ENCODE peak calls at places on chromosomes 5 and 9, in four cellular contexts. One of them, this sample, is unnamed.

GRCh38 chr9:101738566-101739183 is at the start of gene GRIN3A:
- DNase-seq in spleen: no peak
- DNase-seq in transverse colon: peak; percentile 26
- DNase-seq in breast epithelium: no peak
- DNase-seq in this sample: no peak

GRCh38 chr9:90795879-90796317 is 5.7 kb upstream of the SYK start:
- DNase-seq in transverse colon: no peak
- DNase-seq in breast epithelium: no peak
- DNase-seq in spleen: no peak
- DNase-seq in this sample: no peak

GRCh38 chr5:140106805-140107311 is 7.1 kb upstream of the PURA start:
- DNase-seq in spleen: no peak
- DNase-seq in transverse colon: no peak
- DNase-seq in breast epithelium: no peak
- DNase-seq in this sample: no peak

GRCh38 chr9:93574900-93575705 is 1.3 kb upstream of the PHF2 start:
- DNase-seq in transverse colon: no peak
- DNase-seq in spleen: peak; percentile 84
- DNase-seq in breast epithelium: no peak
- DNase-seq in this sample: no peak

GRCh38 chr5:34652916-34653315 is 3.2 kb upstream of the RAI14 start:
- DNase-seq in breast epithelium: no peak
- DNase-seq in spleen: no peak
- DNase-seq in transverse colon: no peak
- DNase-seq in this sample: no peak

GRCh38 chr9:81621785-81622243 is 67.5 kb downstream of the TLE1 start:
- DNase-seq in breast epithelium: no peak
- DNase-seq in spleen: no peak
- DNase-seq in transverse colon: no peak
- DNase-seq in this sample: no peak

GRCh38 chr5:112294126-112294525 is 125.0 kb downstream of the EPB41L4A start:
- DNase-seq in spleen: no peak
- DNase-seq in breast epithelium: no peak
- DNase-seq in transverse colon: no peak
- DNase-seq in this sample: no peak

GRCh38 chr5:108528655-108529054 is 146.8 kb upstream of the FBXL17 start:
- DNase-seq in breast epithelium: no peak
- DNase-seq in transverse colon: no peak
- DNase-seq in spleen: no peak
- DNase-seq in this sample: no peak

GRCh38 chr5:137114529-137114928 is 384.6 kb downstream of the SPOCK1 start:
- DNase-seq in spleen: no peak
- DNase-seq in transverse colon: no peak
- DNase-seq in breast epithelium: no peak
- DNase-seq in this sample: no peak

GRCh38 chr9:91162784-91163440 is 198.8 kb downstream of the AUH start:
- DNase-seq in spleen: peak; percentile 93
- DNase-seq in breast epithelium: peak; percentile 31
- DNase-seq in transverse colon: peak; percentile 75
- DNase-seq in this sample: peak; percentile 93

GRCh38 chr5:151924564-151925395 is at the start of gene GLRA1:
- DNase-seq in spleen: no peak
- DNase-seq in breast epithelium: no peak
- DNase-seq in transverse colon: peak; percentile 11
- DNase-seq in this sample: no peak

GRCh38 chr5:97629281-97629680 is 446.2 kb upstream of the RIOK2 start:
- DNase-seq in spleen: no peak
- DNase-seq in transverse colon: no peak
- DNase-seq in breast epithelium: peak; percentile 82
- DNase-seq in this sample: no peak

GRCh38 chr5:177479774-177480173 is 6.3 kb upstream of the DBN1 start:
- DNase-seq in spleen: no peak
- DNase-seq in transverse colon: no peak
- DNase-seq in breast epithelium: no peak
- DNase-seq in this sample: no peak

GRCh38 chr9:88969646-88970373 is 21.5 kb upstream of the S1PR3 start:
- DNase-seq in spleen: no peak
- DNase-seq in transverse colon: no peak
- DNase-seq in breast epithelium: no peak
- DNase-seq in this sample: no peak

GRCh38 chr5:6256901-6257300 is 121.4 kb downstream of the MED10 start:
- DNase-seq in breast epithelium: no peak
- DNase-seq in transverse colon: no peak
- DNase-seq in spleen: no peak
- DNase-seq in this sample: no peak

GRCh38 chr9:86926130-86926529 is 21.2 kb downstream of the GAS1 start:
- DNase-seq in spleen: no peak
- DNase-seq in transverse colon: no peak
- DNase-seq in breast epithelium: no peak
- DNase-seq in this sample: no peak

GRCh38 chr5:81829242-81829641 is 78.3 kb upstream of the SSBP2 start:
- DNase-seq in transverse colon: no peak
- DNase-seq in breast epithelium: no peak
- DNase-seq in spleen: no peak
- DNase-seq in this sample: no peak

GRCh38 chr5:55540024-55540423 is 5.3 kb upstream of the PLPP1 start:
- DNase-seq in spleen: no peak
- DNase-seq in breast epithelium: no peak
- DNase-seq in transverse colon: no peak
- DNase-seq in this sample: no peak

GRCh38 chr9:131271506-131271931 is 4.8 kb downstream of the FAM78A start:
- DNase-seq in spleen: peak; percentile 75
- DNase-seq in transverse colon: no peak
- DNase-seq in breast epithelium: no peak
- DNase-seq in this sample: peak; percentile 59

DNA sequence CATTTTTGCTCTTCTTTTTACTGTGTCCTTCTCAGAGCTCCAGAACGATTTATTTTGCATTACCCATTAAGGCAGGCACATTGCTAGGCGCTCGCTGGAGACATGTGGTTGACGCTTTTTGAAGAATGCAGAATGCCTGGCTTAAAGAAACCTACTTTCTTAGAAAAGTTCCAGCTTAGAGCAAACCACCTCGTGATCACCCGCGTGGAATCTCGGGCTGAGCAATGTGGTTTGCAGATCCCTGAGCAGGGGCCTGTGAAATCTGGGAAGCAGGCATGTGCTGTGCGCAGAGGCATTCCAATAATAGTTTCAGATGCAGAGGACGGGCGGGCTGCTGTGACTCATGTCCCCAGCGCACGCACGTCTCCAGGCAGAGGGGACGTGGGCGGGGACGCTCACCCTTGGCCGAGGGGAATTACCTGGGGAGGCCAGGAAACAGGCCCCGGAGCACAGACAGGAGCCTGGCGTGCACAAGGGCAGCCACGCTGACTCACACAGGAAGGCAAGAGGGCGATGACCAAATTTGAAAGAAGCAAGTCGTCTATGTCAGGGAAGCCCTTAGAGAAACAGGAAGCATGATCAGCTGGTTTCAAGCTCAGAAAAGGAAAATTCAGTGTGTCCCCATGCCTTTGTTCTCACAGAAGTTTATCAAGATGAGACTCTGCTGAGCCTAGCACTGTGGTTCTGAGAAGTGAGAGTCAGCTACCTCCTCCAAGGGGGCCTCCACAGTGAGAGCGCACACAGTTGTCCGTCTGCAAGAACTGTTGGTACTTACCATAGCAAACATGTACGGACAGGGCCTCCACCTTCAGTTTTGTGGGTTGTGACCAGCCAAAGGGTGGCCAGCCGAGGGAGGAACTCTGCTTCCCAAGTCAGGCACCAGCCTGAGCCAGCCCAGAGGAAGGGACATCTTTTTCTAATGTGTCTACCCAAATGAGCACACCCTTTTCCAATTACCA is 218.6 kb downstream of the PIK3R1 start:
- DNase-seq in spleen: peak; percentile 95
- DNase-seq in breast epithelium: peak; percentile 97
- DNase-seq in transverse colon: peak; percentile 71
- DNase-seq in this sample: peak; percentile 52
- TF ChIP-seq POLR2AphosphoS5 in spleen: peak; percentile 88
- TF ChIP-seq POLR2AphosphoS5 in breast epithelium: peak; percentile 86
- TF ChIP-seq POLR2AphosphoS5 in transverse colon: peak; percentile 11
- TF ChIP-seq POLR2AphosphoS5 in this sample: no peak

GRCh38 chr5:91407204-91407603 is 24.1 kb upstream of the ARRDC3 start:
- DNase-seq in transverse colon: no peak
- DNase-seq in spleen: no peak
- DNase-seq in breast epithelium: no peak
- DNase-seq in this sample: no peak

GRCh38 chr5:91408710-91409109 is 25.6 kb upstream of the ARRDC3 start:
- DNase-seq in transverse colon: no peak
- DNase-seq in spleen: no peak
- DNase-seq in breast epithelium: no peak
- DNase-seq in this sample: no peak

GRCh38 chr5:91397791-91398190 is 14.7 kb upstream of the ARRDC3 start:
- DNase-seq in breast epithelium: no peak
- DNase-seq in spleen: no peak
- DNase-seq in transverse colon: no peak
- DNase-seq in this sample: no peak

GRCh38 chr5:91401175-91401574 is 18.1 kb upstream of the ARRDC3 start:
- DNase-seq in breast epithelium: no peak
- DNase-seq in transverse colon: no peak
- DNase-seq in spleen: no peak
- DNase-seq in this sample: no peak

GRCh38 chr5:91403404-91403803 is 20.3 kb upstream of the ARRDC3 start:
- DNase-seq in spleen: no peak
- DNase-seq in breast epithelium: no peak
- DNase-seq in transverse colon: no peak
- DNase-seq in this sample: no peak
- H3K27ac ChIP-seq in spleen: no peak overlapping the region
- H3K27ac ChIP-seq in breast epithelium: peak overlapping the region; percentile 35
- H3K27ac ChIP-seq in transverse colon: no peak overlapping the region
- H3K27ac ChIP-seq in this sample: no peak overlapping the region

DNA sequence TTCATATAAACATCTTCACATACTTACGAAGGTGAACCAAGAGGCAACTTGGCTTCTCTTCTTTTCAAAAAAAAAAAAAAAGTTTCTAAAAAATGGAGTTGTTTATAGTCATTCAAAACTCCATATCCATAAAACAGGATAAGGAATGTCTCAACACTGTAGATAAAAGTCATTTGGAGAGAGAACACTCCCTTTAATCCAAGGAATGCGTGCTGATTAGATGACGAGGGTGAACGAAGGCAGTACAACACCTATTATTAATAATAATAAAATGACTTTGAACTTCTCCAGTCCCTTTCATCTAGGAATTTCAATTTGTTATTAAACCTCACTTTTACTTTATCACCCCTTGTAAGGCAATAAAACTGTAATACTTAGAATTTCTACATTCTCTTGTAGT is 377.2 kb downstream of the EFNA5 start:
- DNase-seq in transverse colon: no peak
- DNase-seq in breast epithelium: no peak
- DNase-seq in spleen: no peak
- DNase-seq in this sample: no peak
- H3K27me3 ChIP-seq in transverse colon: no peaks in the 10 kb centered on the region
- H3K27me3 ChIP-seq in breast epithelium: no peaks in the 10 kb centered on the region
- H3K27me3 ChIP-seq in spleen: no peaks in the 10 kb centered on the region
- H3K27me3 ChIP-seq in this sample: no peaks in the 10 kb centered on the region

GRCh38 chr5:72452515-72453259 is 54.5 kb downstream of the ZNF366 start:
- DNase-seq in spleen: no peak
- DNase-seq in transverse colon: peak; percentile 54
- DNase-seq in breast epithelium: peak; percentile 75
- DNase-seq in this sample: no peak
- TF ChIP-seq POLR2AphosphoS5 in spleen: no peak
- TF ChIP-seq POLR2AphosphoS5 in transverse colon: peak; percentile 55
- TF ChIP-seq POLR2AphosphoS5 in breast epithelium: no peak
- TF ChIP-seq POLR2AphosphoS5 in this sample: no peak

DNA sequence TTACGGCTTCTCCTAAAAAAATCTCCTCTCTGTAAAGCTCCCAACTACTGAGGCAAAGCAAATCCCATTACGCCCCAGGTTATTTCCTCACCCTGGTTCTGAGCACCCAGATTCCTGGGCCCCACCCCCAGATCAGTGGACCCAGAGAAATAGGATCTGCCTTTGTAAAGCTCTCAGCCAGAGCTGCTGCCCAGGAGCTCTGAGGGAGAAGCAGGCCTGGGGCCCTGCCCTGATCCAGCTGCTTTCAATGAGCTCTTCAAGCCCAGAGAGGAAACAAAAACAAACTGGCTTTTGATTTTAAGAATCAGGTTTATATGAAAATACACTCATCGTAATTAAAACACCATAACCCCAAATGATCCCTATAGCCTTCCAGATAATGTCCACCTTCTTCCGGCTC is 124.5 kb downstream of the C5orf15 start:
- DNase-seq in breast epithelium: no peak
- DNase-seq in spleen: no peak
- DNase-seq in transverse colon: no peak
- DNase-seq in this sample: no peak
- H3K27ac ChIP-seq in breast epithelium: peak overlapping the region; percentile 7
- H3K27ac ChIP-seq in spleen: no peak overlapping the region
- H3K27ac ChIP-seq in transverse colon: no peak overlapping the region
- H3K27ac ChIP-seq in this sample: no peak overlapping the region

This sample was measured in HL-60.